ENCODE peak calls at places on chromosomes 16 and 17, in nine cellular contexts. E, W, H, G, O, U, N, Y and Q are unnamed samples.

GRCh38 chr16:11492808-11493530 is 93.8 kb downstream of the LITAF start:
- DNase-seq in E (no peak), W (no peak), H (no peak), G (no peak), O (no peak), U (no peak), N (no peak), Y (no peak), Q (no peak)

GRCh38 chr16:54928421-54929089 is 2.1 kb upstream of the IRX5 start:
- DNase-seq in E (no peak), W (no peak), H (peak), G (no peak), O (peak), U (peak), N (no peak), Y (no peak), Q (no peak)

GRCh38 chr16:10001258-10001785 is 180.9 kb downstream of the GRIN2A start:
- DNase-seq in E (no peak), W (no peak), H (no peak), G (no peak), O (no peak), U (no peak), N (no peak), Y (no peak), Q (no peak)

GRCh38 chr16:19071811-19072777 is 4.7 kb downstream of the COQ7 start:
- DNase-seq in E (no peak), W (peak), H (peak), G (peak), O (peak), U (peak), N (no peak), Y (peak), Q (no peak)

GRCh38 chr16:30472328-30472942 is at the start of gene ITGAL:
- DNase-seq in E (no peak), W (no peak), H (peak), G (peak), O (no peak), U (peak), N (no peak), Y (no peak), Q (no peak)

GRCh38 chr16:79213214-79213613 is 387.3 kb downstream of the MAF start:
- DNase-seq in E (no peak), W (no peak), H (no peak), G (no peak), O (no peak), U (no peak), N (no peak), Y (no peak), Q (no peak)

GRCh38 chr17:61335845-61336655 is 63.6 kb upstream of the TBX2 start:
- DNase-seq in E (no peak), W (no peak), H (no peak), G (no peak), O (no peak), U (no peak), N (peak), Y (no peak), Q (no peak)

GRCh38 chr17:31579265-31579664 is 187.8 kb downstream of the RAB11FIP4 start:
- DNase-seq in E (no peak), W (no peak), H (no peak), G (no peak), O (no peak), U (no peak), N (no peak), Y (no peak), Q (no peak)

GRCh38 chr17:80223142-80223815 is 3.1 kb downstream of the SLC26A11 start:
- DNase-seq in E (no peak), W (no peak), H (no peak), G (no peak), O (no peak), U (no peak), N (no peak), Y (no peak), Q (no peak)

GRCh38 chr17:57735707-57736106 is 9.4 kb downstream of the CCDC182 start:
- DNase-seq in E (no peak), W (no peak), H (peak), G (no peak), O (no peak), U (no peak), N (no peak), Y (no peak), Q (no peak)

GRCh38 chr17:36849871-36850348 is 87.4 kb upstream of the LHX1 start:
- DNase-seq in E (no peak), W (peak), H (peak), G (no peak), O (no peak), U (no peak), N (no peak), Y (no peak), Q (no peak)
- TF ChIP-seq CTCF in E (no peak), W (peak), H (no peak), G (no peak), O (no peak), U (no peak), N (peak), Y (no peak), Q (no peak)

GRCh38 chr17:74433421-74434121 is 1.7 kb downstream of the GPRC5C start:
- DNase-seq in E (no peak), W (no peak), H (no peak), G (no peak), O (no peak), U (no peak), N (no peak), Y (no peak), Q (no peak)
- TF ChIP-seq CTCF in E (no peak), W (no peak), H (no peak), G (no peak), O (no peak), U (no peak), N (peak), Y (no peak), Q (no peak)

DNA sequence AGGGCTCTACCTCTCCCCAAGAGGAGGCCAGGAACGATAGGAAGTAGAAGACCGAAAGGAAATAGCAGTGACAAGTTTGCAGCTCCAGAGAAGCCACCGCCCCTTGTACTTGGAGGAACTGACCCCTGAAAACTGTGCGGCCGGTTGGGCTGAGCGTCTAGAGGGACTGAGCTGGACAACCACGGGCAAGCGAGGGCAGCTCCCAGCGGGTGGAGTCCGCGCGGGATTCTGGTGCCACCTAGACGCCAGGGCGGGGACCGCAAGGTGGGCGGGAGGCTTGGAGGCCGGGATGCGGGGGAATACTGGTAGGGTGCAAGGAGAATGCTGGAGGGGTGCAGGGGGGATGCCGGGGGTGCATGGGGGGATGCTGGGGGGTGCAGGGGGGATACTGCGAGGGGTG is 1.3 kb upstream of the SLC6A4 start:
- DNase-seq in E (no peak), W (no peak), H (peak), G (no peak), O (peak), U (peak), N (peak), Y (no peak), Q (no peak)
- TF ChIP-seq CTCF in E (peak), W (peak), H (peak), G (no peak), O (peak), U (peak), N (peak), Y (no peak), Q (peak)

GRCh38 chr17:21058098-21058893 is 15.5 kb upstream of the USP22 start:
- DNase-seq in E (no peak), W (no peak), H (no peak), G (no peak), O (no peak), U (no peak), N (no peak), Y (no peak), Q (no peak)
- TF ChIP-seq CTCF in E (peak), W (peak), H (no peak), G (no peak), O (no peak), U (no peak), N (peak), Y (no peak), Q (no peak)